ENCODE peak calls at places on chromosomes 5 and 9, in eight cellular contexts. O is activated T-cell treated with anti-CD3 and anti-CD28 coated beads for 24 hours, Y is GM04504, J is AG20443, U is anterior cingulate cortex, I is NCI-H345, G is right atrium auricular region, H is fibroblast of pulmonary artery. C is an unnamed sample.

GRCh38 chr5:42994285-42995151 is 45.6 kb downstream of the ANXA2R start:
- DNase-seq in I (no peak), J (peak), G (peak), U (peak), Y (peak), O (peak), H (peak), C (no peak)

GRCh38 chr5:86565197-86565789 is 52.4 kb upstream of the COX7C start:
- DNase-seq in I (no peak), Y (no peak), H (no peak), G (no peak), O (no peak), U (no peak), J (no peak), C (no peak)

GRCh38 chr5:24644757-24645156 is at the start of gene CDH10:
- DNase-seq in U (peak), G (no peak), J (peak), H (peak), O (no peak), I (no peak), Y (no peak), C (peak)

GRCh38 chr5:9861664-9862256 is 231.6 kb upstream of the TAS2R1 start:
- DNase-seq in Y (peak), J (peak), I (no peak), O (no peak), U (no peak), G (no peak), H (no peak), C (no peak)

GRCh38 chr5:76169536-76169935 is 86.4 kb downstream of the SV2C start:
- DNase-seq in I (no peak), Y (no peak), J (no peak), H (no peak), G (no peak), O (no peak), U (no peak), C (no peak)

GRCh38 chr5:65808818-65809217 is 86.8 kb downstream of the NLN start:
- DNase-seq in Y (no peak), O (no peak), I (no peak), J (no peak), U (no peak), H (peak), G (no peak), C (no peak)

GRCh38 chr5:173477320-173478055 is 139.0 kb downstream of the BOD1 start:
- DNase-seq in O (no peak), H (peak), J (peak), U (no peak), I (no peak), G (no peak), Y (no peak), C (no peak)

GRCh38 chr5:169626779-169627178 is 10.3 kb upstream of the DOCK2 start:
- DNase-seq in J (peak), H (peak), G (no peak), U (no peak), O (no peak), Y (peak), I (no peak), C (no peak)

GRCh38 chr9:87322840-87323635 is 174.6 kb upstream of the DAPK1 start:
- DNase-seq in G (no peak), I (no peak), H (peak), U (no peak), O (no peak), J (peak), Y (peak), C (no peak)

GRCh38 chr9:77021928-77022782 is 2.7 kb downstream of the FOXB2 start:
- DNase-seq in U (no peak), J (no peak), H (no peak), I (no peak), G (no peak), O (no peak), Y (no peak), C (no peak)